ENCODE peak calls at places on chromosomes 1 and 21, in ten cellular contexts. I, O, E, V, A, H, T, N, D and W are unnamed samples.

GRCh38 chr1:111515291-111516007 is 12.0 kb upstream of the ADORA3 start:
- DNase-seq in D (peak; percentile 84), I (peak; percentile 33), E (peak; percentile 84), H (peak; percentile 88), A (peak; percentile 65), N (no peak), V (no peak), O (peak; percentile 82), T (no peak), W (peak; percentile 24)

GRCh38 chr21:25813917-25814316 is 79.1 kb downstream of the GABPA start:
- DNase-seq in T (no peak), I (no peak), D (no peak), O (no peak), A (no peak), E (no peak), V (no peak), N (no peak), H (no peak), W (no peak)

GRCh38 chr1:206714331-206715058 is 29.8 kb downstream of the MAPKAPK2 start:
- DNase-seq in H (no peak), O (no peak), N (peak; percentile 98), T (no peak), I (peak; percentile 73), A (no peak), E (no peak), V (no peak), D (no peak), W (no peak)

GRCh38 chr21:44947111-44947929 is 7.5 kb downstream of the SLX9 start:
- DNase-seq in H (no peak), N (no peak), E (peak; percentile 75), O (no peak), D (peak; percentile 84), A (no peak), I (no peak), T (no peak), V (no peak), W (peak; percentile 6)

GRCh38 chr1:44433209-44433608 is 28.2 kb downstream of the RNF220 start:
- DNase-seq in H (no peak), N (no peak), D (no peak), A (no peak), O (no peak), I (no peak), E (no peak), V (no peak), T (no peak), W (no peak)

GRCh38 chr1:30798389-30798951 is 40.9 kb upstream of the LAPTM5 start:
- DNase-seq in H (peak; percentile 65), I (no peak), O (peak; percentile 75), D (peak; percentile 67), E (peak; percentile 39), T (no peak), A (peak; percentile 61), N (no peak), V (no peak), W (no peak)

GRCh38 chr1:125065821-125066180 is 3881.0 kb downstream of the SRGAP2C start:
- DNase-seq in A (no peak), O (no peak), V (no peak), D (no peak), H (no peak), I (no peak), N (no peak), E (no peak), T (no peak), W (no peak)

GRCh38 chr1:199178646-199179045 is 539.8 kb downstream of the PTPRC start:
- DNase-seq in H (no peak), T (no peak), A (no peak), O (no peak), V (no peak), N (no peak), I (no peak), E (no peak), D (no peak), W (no peak)

GRCh38 chr1:157193702-157194391 is 55.7 kb upstream of the ETV3 start:
- DNase-seq in D (peak; percentile 43), O (peak; percentile 66), E (peak; percentile 39), V (peak; percentile 14), T (peak; percentile 15), I (peak; percentile 54), H (peak; percentile 43), N (peak; percentile 88), A (peak; percentile 73), W (peak; percentile 79)

GRCh38 chr1:22838965-22839364 is 128.3 kb downstream of the EPHB2 start:
- DNase-seq in A (no peak), I (no peak), E (no peak), T (no peak), N (no peak), D (no peak), V (no peak), H (no peak), O (no peak), W (no peak)

DNA sequence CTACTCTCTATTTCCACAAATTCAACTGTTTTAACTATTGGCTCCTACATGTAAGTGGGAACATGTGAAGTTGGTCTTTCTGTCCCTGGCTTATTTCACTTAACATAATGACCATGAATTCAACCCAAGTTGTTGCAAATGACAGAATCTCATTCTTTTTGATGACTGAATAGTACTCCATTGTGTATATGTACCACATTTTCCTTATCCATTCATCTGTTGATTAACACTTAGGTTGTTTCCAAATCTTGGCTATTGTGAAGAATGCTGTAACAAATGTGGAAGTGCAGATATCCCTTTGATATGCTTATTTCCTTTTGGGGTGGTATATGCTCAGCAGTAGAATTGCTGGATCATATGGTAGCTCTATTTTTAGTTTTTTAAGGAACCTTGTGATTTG is 33.0 kb downstream of the GBP6 start:
- DNase-seq in V (no peak), E (no peak), T (no peak), O (no peak), N (no peak), H (no peak), D (no peak), I (no peak), A (no peak), W (no peak)
- H3K4me3 ChIP-seq in V (no peak overlapping the region), E (no peak overlapping the region), T (no peak overlapping the region), O (no peak overlapping the region), N (no peak overlapping the region), H (no peak overlapping the region), D (no peak overlapping the region), I (no peak overlapping the region), A (no peak overlapping the region), W (no peak overlapping the region)

GRCh38 chr1:17976843-17977242 is 130.8 kb upstream of the IGSF21 start:
- DNase-seq in V (no peak), T (no peak), O (no peak), D (no peak), A (no peak), E (no peak), H (no peak), I (no peak), N (no peak), W (no peak)
- H3K4me3 ChIP-seq in V (no peak overlapping the region), T (no peak overlapping the region), O (no peak overlapping the region), D (no peak overlapping the region), A (no peak overlapping the region), E (no peak overlapping the region), H (no peak overlapping the region), I (no peak overlapping the region), N (no peak overlapping the region), W (no peak overlapping the region)

GRCh38 chr1:68493193-68493592 is 3.7 kb downstream of the DEPDC1 start:
- DNase-seq in N (no peak), H (no peak), E (no peak), A (no peak), V (no peak), T (no peak), I (no peak), D (no peak), O (no peak), W (no peak)

GRCh38 chr1:68497358-68497698 is 446 bp upstream of the DEPDC1 start:
- DNase-seq in N (no peak), V (no peak), I (no peak), A (no peak), H (no peak), E (no peak), D (no peak), T (no peak), O (no peak), W (no peak)

GRCh38 chr1:68496680-68497357 is at the start of gene DEPDC1:
- DNase-seq in V (peak; percentile 75), H (peak; percentile 96), D (peak; percentile 96), I (peak; percentile 91), N (peak; percentile 97), E (peak; percentile 96), A (peak; percentile 97), O (peak; percentile 96), T (peak; percentile 74), W (peak; percentile 94)

GRCh38 chr1:68495968-68496679 is 758 bp downstream of the DEPDC1 start:
- DNase-seq in O (no peak), T (no peak), D (no peak), H (no peak), V (no peak), N (no peak), I (no peak), E (no peak), A (no peak), W (no peak)

DNA sequence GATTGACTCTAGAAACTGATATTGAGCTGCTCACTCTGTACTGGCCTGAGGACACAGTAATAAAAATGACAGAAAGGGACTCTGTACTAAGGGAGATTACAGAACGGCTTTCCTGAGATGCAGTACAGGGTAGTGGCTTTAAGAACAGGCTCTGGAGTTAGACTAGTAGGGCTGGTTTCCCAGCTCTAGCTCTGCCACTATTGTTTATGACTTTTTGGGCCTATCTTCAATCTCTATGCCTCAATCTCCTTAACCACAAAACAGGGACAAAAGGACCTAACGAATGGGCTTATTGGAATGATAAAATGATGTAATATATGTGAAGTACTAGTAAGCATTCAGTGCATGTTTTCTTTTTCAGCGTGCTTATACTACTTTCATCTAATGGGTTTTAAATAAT is 1.4 kb downstream of the DEPDC1 start:
- DNase-seq in O (no peak), V (no peak), E (no peak), H (no peak), A (no peak), I (peak; percentile 25), T (no peak), N (no peak), D (no peak), W (no peak)
- H3K4me3 ChIP-seq in O (no peak overlapping the region), V (peak overlapping the region; percentile 84), E (peak overlapping the region; percentile 70), H (no peak overlapping the region), A (peak overlapping the region; percentile 67), I (peak overlapping the region; percentile 95), T (peak overlapping the region; percentile 94), N (peak overlapping the region; percentile 100), D (no peak overlapping the region), W (peak overlapping the region; percentile 86)

GRCh38 chr1:1540015-1540816 is at the start of gene TMEM240:
- DNase-seq in D (peak; percentile 87), H (peak; percentile 87), V (no peak), O (peak; percentile 76), E (peak; percentile 86), A (peak; percentile 89), I (peak; percentile 73), T (peak; percentile 32), N (peak; percentile 89), W (peak; percentile 87)

GRCh38 chr1:1542766-1543705 is 2.6 kb upstream of the TMEM240 start:
- DNase-seq in A (no peak), N (peak; percentile 30), T (no peak), I (no peak), V (no peak), O (no peak), D (no peak), H (no peak), E (no peak), W (peak; percentile 34)

GRCh38 chr1:1539310-1540014 is 962 bp downstream of the TMEM240 start:
- DNase-seq in E (peak; percentile 38), D (peak; percentile 68), H (no peak), V (no peak), N (peak; percentile 44), A (peak; percentile 56), O (no peak), T (no peak), I (peak; percentile 33), W (no peak)

GRCh38 chr1:1541956-1542765 is 1.7 kb upstream of the TMEM240 start:
- DNase-seq in A (no peak), H (no peak), O (no peak), E (no peak), N (no peak), D (no peak), I (no peak), V (no peak), T (no peak), W (peak; percentile 13)

GRCh38 chr1:1540817-1541628 is 599 bp upstream of the TMEM240 start:
- DNase-seq in E (no peak), H (no peak), D (no peak), V (no peak), T (no peak), O (no peak), I (no peak), A (no peak), N (no peak), W (no peak)
- H3K4me3 ChIP-seq in E (peak overlapping the region; percentile 73), H (peak overlapping the region; percentile 71), D (peak overlapping the region; percentile 67), V (peak overlapping the region; percentile 49), T (peak overlapping the region; percentile 69), O (peak overlapping the region; percentile 72), I (peak overlapping the region; percentile 69), A (peak overlapping the region; percentile 76), N (peak overlapping the region; percentile 45), W (peak overlapping the region; percentile 19)